ENCODE peak calls at places on chromosomes 5 and 9, in six cellular contexts. One of them, this sample, is unnamed.

GRCh38 chr5:84259221-84260045 is 125.2 kb downstream of the EDIL3 start:
- DNase-seq in sigmoid colon: no peak
- DNase-seq in lower lobe of right lung: no peak
- DNase-seq in ovary: no peak
- DNase-seq in upper lobe of left lung: no peak
- DNase-seq in heart left ventricle: no peak
- DNase-seq in this sample: no peak

GRCh38 chr5:37873988-37874387 is 34.1 kb upstream of the GDNF start:
- DNase-seq in sigmoid colon: no peak
- DNase-seq in lower lobe of right lung: no peak
- DNase-seq in ovary: no peak
- DNase-seq in upper lobe of left lung: no peak
- DNase-seq in heart left ventricle: no peak
- DNase-seq in this sample: no peak

GRCh38 chr9:91845839-91846238 is 104.2 kb downstream of the ROR2 start:
- DNase-seq in sigmoid colon: no peak
- DNase-seq in lower lobe of right lung: no peak
- DNase-seq in ovary: no peak
- DNase-seq in upper lobe of left lung: no peak
- DNase-seq in heart left ventricle: no peak
- DNase-seq in this sample: no peak

GRCh38 chr5:8340739-8341344 is 471.9 kb downstream of the MTRR start:
- DNase-seq in sigmoid colon: no peak
- DNase-seq in lower lobe of right lung: no peak
- DNase-seq in ovary: no peak
- DNase-seq in upper lobe of left lung: no peak
- DNase-seq in heart left ventricle: no peak
- DNase-seq in this sample: no peak

GRCh38 chr5:130975299-130975698 is 189.8 kb downstream of the HINT1 start:
- DNase-seq in sigmoid colon: no peak
- DNase-seq in lower lobe of right lung: no peak
- DNase-seq in ovary: no peak
- DNase-seq in upper lobe of left lung: peak
- DNase-seq in heart left ventricle: no peak
- DNase-seq in this sample: no peak

GRCh38 chr9:69633716-69634115 is 38.5 kb downstream of the APBA1 start:
- DNase-seq in sigmoid colon: no peak
- DNase-seq in lower lobe of right lung: no peak
- DNase-seq in ovary: no peak
- DNase-seq in upper lobe of left lung: no peak
- DNase-seq in heart left ventricle: no peak
- DNase-seq in this sample: no peak

GRCh38 chr9:138047469-138048040 is 170.0 kb downstream of the CACNA1B start:
- DNase-seq in sigmoid colon: peak
- DNase-seq in lower lobe of right lung: no peak
- DNase-seq in ovary: no peak
- DNase-seq in upper lobe of left lung: peak
- DNase-seq in heart left ventricle: no peak
- DNase-seq in this sample: no peak

GRCh38 chr9:130448035-130448624 is 3.4 kb downstream of the ASS1 start:
- DNase-seq in sigmoid colon: no peak
- DNase-seq in lower lobe of right lung: no peak
- DNase-seq in ovary: no peak
- DNase-seq in upper lobe of left lung: no peak
- DNase-seq in heart left ventricle: no peak
- DNase-seq in this sample: no peak

GRCh38 chr5:390571-391491 is 52.1 kb upstream of the EXOC3 start:
- DNase-seq in sigmoid colon: no peak
- DNase-seq in lower lobe of right lung: no peak
- DNase-seq in ovary: no peak
- DNase-seq in upper lobe of left lung: peak
- DNase-seq in heart left ventricle: no peak
- DNase-seq in this sample: no peak

GRCh38 chr9:78239506-78239905 is 3.6 kb downstream of the CEP78 start:
- DNase-seq in sigmoid colon: no peak
- DNase-seq in lower lobe of right lung: no peak
- DNase-seq in ovary: no peak
- DNase-seq in upper lobe of left lung: peak
- DNase-seq in heart left ventricle: no peak
- DNase-seq in this sample: no peak

GRCh38 chr5:127878174-127878750 is 175.1 kb downstream of the CCDC192 start:
- DNase-seq in sigmoid colon: no peak
- DNase-seq in lower lobe of right lung: no peak
- DNase-seq in ovary: no peak
- DNase-seq in upper lobe of left lung: peak
- DNase-seq in heart left ventricle: peak
- DNase-seq in this sample: peak

GRCh38 chr9:129109952-129110739 is 447 bp downstream of the CRAT start:
- DNase-seq in sigmoid colon: peak
- DNase-seq in lower lobe of right lung: no peak
- DNase-seq in ovary: peak
- DNase-seq in upper lobe of left lung: peak
- DNase-seq in heart left ventricle: peak
- DNase-seq in this sample: peak

GRCh38 chr9:136520053-136520540 is 25.8 kb downstream of the NOTCH1 start:
- DNase-seq in sigmoid colon: no peak
- DNase-seq in lower lobe of right lung: peak
- DNase-seq in ovary: no peak
- DNase-seq in upper lobe of left lung: peak
- DNase-seq in heart left ventricle: no peak
- DNase-seq in this sample: no peak

GRCh38 chr9:111992523-111992922 is 95.9 kb downstream of the UGCG start:
- DNase-seq in sigmoid colon: no peak
- DNase-seq in lower lobe of right lung: no peak
- DNase-seq in ovary: no peak
- DNase-seq in upper lobe of left lung: no peak
- DNase-seq in heart left ventricle: no peak
- DNase-seq in this sample: no peak

GRCh38 chr9:5796298-5796697 is 36.6 kb downstream of the ERMP1 start:
- DNase-seq in sigmoid colon: no peak
- DNase-seq in lower lobe of right lung: no peak
- DNase-seq in ovary: no peak
- DNase-seq in upper lobe of left lung: no peak
- DNase-seq in heart left ventricle: no peak
- DNase-seq in this sample: no peak

GRCh38 chr5:96336351-96336985 is 96.6 kb downstream of the PCSK1 start:
- DNase-seq in sigmoid colon: peak
- DNase-seq in lower lobe of right lung: no peak
- DNase-seq in ovary: peak
- DNase-seq in upper lobe of left lung: peak
- DNase-seq in heart left ventricle: peak
- DNase-seq in this sample: peak

GRCh38 chr9:37903581-37903830 is 421 bp downstream of the SLC25A51 start:
- DNase-seq in sigmoid colon: peak
- DNase-seq in lower lobe of right lung: no peak
- DNase-seq in ovary: no peak
- DNase-seq in upper lobe of left lung: peak
- DNase-seq in heart left ventricle: peak
- DNase-seq in this sample: peak

GRCh38 chr9:221989-222776 is 7.5 kb downstream of the DOCK8 start:
- DNase-seq in sigmoid colon: no peak
- DNase-seq in lower lobe of right lung: no peak
- DNase-seq in ovary: no peak
- DNase-seq in upper lobe of left lung: peak
- DNase-seq in heart left ventricle: no peak
- DNase-seq in this sample: no peak
- TF ChIP-seq CTCF in sigmoid colon: no peak
- TF ChIP-seq CTCF in lower lobe of right lung: no peak
- TF ChIP-seq CTCF in ovary: no peak
- TF ChIP-seq CTCF in upper lobe of left lung: no peak
- TF ChIP-seq CTCF in heart left ventricle: no peak
- TF ChIP-seq CTCF in this sample: no peak

GRCh38 chr9:107870927-107871720 is 381.6 kb upstream of the KLF4 start:
- DNase-seq in sigmoid colon: no peak
- DNase-seq in lower lobe of right lung: no peak
- DNase-seq in ovary: no peak
- DNase-seq in upper lobe of left lung: no peak
- DNase-seq in heart left ventricle: no peak
- DNase-seq in this sample: no peak

GRCh38 chr9:107875571-107875980 is 386.0 kb upstream of the KLF4 start:
- DNase-seq in sigmoid colon: no peak
- DNase-seq in lower lobe of right lung: no peak
- DNase-seq in ovary: no peak
- DNase-seq in upper lobe of left lung: no peak
- DNase-seq in heart left ventricle: no peak
- DNase-seq in this sample: no peak

GRCh38 chr9:107874137-107874536 is 384.6 kb upstream of the KLF4 start:
- DNase-seq in sigmoid colon: no peak
- DNase-seq in lower lobe of right lung: no peak
- DNase-seq in ovary: no peak
- DNase-seq in upper lobe of left lung: no peak
- DNase-seq in heart left ventricle: no peak
- DNase-seq in this sample: no peak

GRCh38 chr9:107872457-107873192 is 383.1 kb upstream of the KLF4 start:
- DNase-seq in sigmoid colon: no peak
- DNase-seq in lower lobe of right lung: no peak
- DNase-seq in ovary: no peak
- DNase-seq in upper lobe of left lung: no peak
- DNase-seq in heart left ventricle: no peak
- DNase-seq in this sample: no peak

DNA sequence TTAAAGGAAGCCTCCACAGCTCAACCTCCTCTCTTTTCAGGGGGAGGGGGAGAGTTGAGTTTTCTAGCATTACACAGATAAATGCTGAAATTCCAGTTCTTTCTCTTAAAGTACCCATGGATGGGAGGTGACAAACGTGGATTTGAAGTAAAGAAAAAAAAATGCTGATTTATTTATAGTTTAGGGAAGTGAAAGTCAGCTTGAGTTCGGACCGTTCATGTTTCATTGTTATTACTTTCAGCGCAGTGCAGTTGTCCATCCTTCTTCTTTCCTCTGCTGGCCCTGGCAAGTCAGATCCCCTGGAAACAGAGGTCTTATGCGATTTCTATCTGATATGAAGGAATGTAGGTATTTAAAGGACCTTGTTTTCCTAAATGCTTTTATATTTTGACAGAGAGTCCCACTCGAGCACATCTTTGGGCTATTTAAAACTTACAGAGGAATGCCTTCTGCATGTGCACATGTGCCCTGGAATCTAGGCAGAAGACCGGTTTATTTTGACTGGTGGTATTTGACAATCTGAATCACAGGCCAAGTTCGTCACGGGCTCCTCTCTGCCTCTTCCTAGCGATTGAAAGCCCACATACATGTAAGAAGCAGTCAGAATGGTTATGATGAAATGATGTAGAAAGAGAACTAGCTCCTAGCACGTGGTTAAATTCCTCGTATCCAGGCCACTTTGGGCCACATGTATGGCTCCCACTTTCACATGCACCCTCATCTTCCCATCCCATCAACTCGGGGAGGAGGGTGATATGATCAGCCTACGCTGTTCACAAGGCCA is 385.2 kb upstream of the KLF4 start:
- DNase-seq in sigmoid colon: no peak
- DNase-seq in lower lobe of right lung: no peak
- DNase-seq in ovary: no peak
- DNase-seq in upper lobe of left lung: no peak
- DNase-seq in heart left ventricle: no peak
- DNase-seq in this sample: no peak
- H3K27ac ChIP-seq in sigmoid colon: no peak
- H3K27ac ChIP-seq in lower lobe of right lung: no peak
- H3K27ac ChIP-seq in ovary: no peak
- H3K27ac ChIP-seq in upper lobe of left lung: no peak
- H3K27ac ChIP-seq in heart left ventricle: no peak
- H3K27ac ChIP-seq in this sample: no peak

GRCh38 chr9:134765785-134766184 is 114.8 kb upstream of the FCN2 start:
- DNase-seq in sigmoid colon: no peak
- DNase-seq in lower lobe of right lung: no peak
- DNase-seq in ovary: no peak
- DNase-seq in upper lobe of left lung: no peak
- DNase-seq in heart left ventricle: no peak
- DNase-seq in this sample: no peak

GRCh38 chr9:134760750-134761420 is 119.3 kb downstream of the COL5A1 start:
- DNase-seq in sigmoid colon: no peak
- DNase-seq in lower lobe of right lung: no peak
- DNase-seq in ovary: no peak
- DNase-seq in upper lobe of left lung: no peak
- DNase-seq in heart left ventricle: no peak
- DNase-seq in this sample: no peak

GRCh38 chr9:134768332-134769083 is 112.1 kb upstream of the FCN2 start:
- DNase-seq in sigmoid colon: peak
- DNase-seq in lower lobe of right lung: no peak
- DNase-seq in ovary: no peak
- DNase-seq in upper lobe of left lung: no peak
- DNase-seq in heart left ventricle: peak
- DNase-seq in this sample: peak

GRCh38 chr9:134766587-134766986 is 114.0 kb upstream of the FCN2 start:
- DNase-seq in sigmoid colon: no peak
- DNase-seq in lower lobe of right lung: no peak
- DNase-seq in ovary: no peak
- DNase-seq in upper lobe of left lung: no peak
- DNase-seq in heart left ventricle: no peak
- DNase-seq in this sample: no peak

GRCh38 chr9:134764870-134765269 is 115.7 kb upstream of the FCN2 start:
- DNase-seq in sigmoid colon: no peak
- DNase-seq in lower lobe of right lung: peak
- DNase-seq in ovary: no peak
- DNase-seq in upper lobe of left lung: peak
- DNase-seq in heart left ventricle: no peak
- DNase-seq in this sample: no peak
- TF ChIP-seq CTCF in sigmoid colon: no peak
- TF ChIP-seq CTCF in lower lobe of right lung: no peak
- TF ChIP-seq CTCF in ovary: no peak
- TF ChIP-seq CTCF in upper lobe of left lung: no peak
- TF ChIP-seq CTCF in heart left ventricle: no peak
- TF ChIP-seq CTCF in this sample: no peak

DNA sequence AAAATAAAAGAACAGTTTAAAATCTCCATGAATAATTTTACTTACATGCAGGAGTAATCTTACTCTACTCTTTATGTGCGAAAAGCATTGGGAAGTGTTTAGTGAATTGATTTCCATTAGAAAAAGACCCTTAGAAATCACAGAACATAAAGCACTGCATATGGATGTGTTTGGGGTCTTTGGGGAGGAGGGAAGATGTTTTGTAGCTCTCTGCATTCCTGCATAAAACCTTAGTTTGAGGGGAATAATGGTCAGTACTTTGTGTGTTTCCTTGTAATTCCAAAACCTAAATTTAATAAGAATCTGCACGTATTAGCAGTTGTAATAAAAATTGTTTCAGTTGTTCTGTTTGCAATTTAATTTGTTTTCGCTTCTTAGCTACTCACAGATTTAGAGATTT is 143.6 kb downstream of the SMARCA2 start:
- DNase-seq in sigmoid colon: no peak
- DNase-seq in lower lobe of right lung: no peak
- DNase-seq in ovary: no peak
- DNase-seq in upper lobe of left lung: no peak
- DNase-seq in heart left ventricle: no peak
- DNase-seq in this sample: no peak
- H3K27ac ChIP-seq in sigmoid colon: peak
- H3K27ac ChIP-seq in lower lobe of right lung: peak
- H3K27ac ChIP-seq in ovary: peak
- H3K27ac ChIP-seq in upper lobe of left lung: peak
- H3K27ac ChIP-seq in heart left ventricle: peak
- H3K27ac ChIP-seq in this sample: peak

This sample was measured in heart right ventricle.